ENCODE peak calls at places on chromosome 1, in seven cellular contexts. V is NCI-H187, D is Daoy, U is HEK293T, K is sigmoid colon, T is AG08395, C is MCF 10A. M is an unnamed sample.

GRCh38 chr1:11339346-11340247 is 66.6 kb downstream of the UBIAD1 start:
- DNase-seq in V (peak; percentile 91), D (no peak), U (no peak), K (no peak), T (no peak), C (no peak), M (peak; percentile 20)

GRCh38 chr1:115296981-115297380 is 41.1 kb downstream of the NGF start:
- DNase-seq in V (no peak), D (peak; percentile 59), U (no peak), K (no peak), T (no peak), C (no peak), M (peak; percentile 35)

GRCh38 chr1:206854401-206855129 is 10.9 kb upstream of the IL20 start:
- DNase-seq in V (no peak), D (peak; percentile 41), U (no peak), K (no peak), T (no peak), C (no peak), M (no peak)

GRCh38 chr1:239247299-239247698 is 139.1 kb upstream of the CHRM3 start:
- DNase-seq in V (no peak), D (no peak), U (no peak), K (no peak), T (no peak), C (peak; percentile 66), M (no peak)

GRCh38 chr1:168763031-168763430 is 34.0 kb upstream of the DPT start:
- DNase-seq in V (no peak), D (no peak), U (no peak), K (no peak), T (no peak), C (peak; percentile 35), M (no peak)

GRCh38 chr1:115492880-115493279 is 148.9 kb upstream of the VANGL1 start:
- DNase-seq in V (no peak), D (peak; percentile 81), U (no peak), K (no peak), T (peak; percentile 67), C (peak; percentile 30), M (peak; percentile 75)

GRCh38 chr1:197468581-197469175 is 200.6 kb downstream of the CRB1 start:
- DNase-seq in V (no peak), D (no peak), U (no peak), K (no peak), T (no peak), C (no peak), M (no peak)

GRCh38 chr1:235424092-235424491 is 56.9 kb downstream of the TBCE start:
- DNase-seq in V (no peak), D (no peak), U (no peak), K (no peak), T (no peak), C (no peak), M (no peak)

M was measured in GM23248.